ENCODE peak calls at places on chromosomes 6 and 20, in eight cellular contexts. E, Z, L, J, Y, S, H and M are unnamed samples.
A peak's percentile ranks its signal among the peaks of the same experiment; 100 is the strongest.

GRCh38 chr6:164130585-164130984 is 716.1 kb downstream of the QKI start:
- DNase-seq in E (no peak), Z (no peak), L (no peak), J (no peak), Y (no peak), S (no peak), H (no peak), M (no peak)

GRCh38 chr20:51011479-51011878 is 11.4 kb downstream of the KCNG1 start:
- DNase-seq in E (no peak), Z (no peak), L (no peak), J (no peak), Y (no peak), S (no peak), H (no peak), M (no peak)

GRCh38 chr20:15342987-15343639 is 1005.7 kb upstream of the FLRT3 start:
- DNase-seq in E (no peak), Z (no peak), L (no peak), J (no peak), Y (no peak), S (no peak), H (peak; percentile 1), M (no peak)

GRCh38 chr20:63536241-63536977 is 767 bp downstream of the PTK6 start:
- DNase-seq in E (no peak), Z (peak; percentile 16), L (no peak), J (peak; percentile 48), Y (no peak), S (no peak), H (peak; percentile 57), M (no peak)

GRCh38 chr6:4342407-4343137 is 207.2 kb upstream of the ECI2 start:
- DNase-seq in E (no peak), Z (no peak), L (no peak), J (no peak), Y (no peak), S (no peak), H (no peak), M (no peak)

GRCh38 chr20:54474866-54475265 is 527 bp upstream of the DOK5 start:
- DNase-seq in E (no peak), Z (no peak), L (peak; percentile 8), J (no peak), Y (no peak), S (no peak), H (no peak), M (no peak)

GRCh38 chr6:142722010-142722409 is 223.0 kb downstream of the HIVEP2 start:
- DNase-seq in E (no peak), Z (no peak), L (no peak), J (no peak), Y (no peak), S (no peak), H (no peak), M (no peak)

GRCh38 chr6:37985355-37985754 is 165.8 kb downstream of the ZFAND3 start:
- DNase-seq in E (no peak), Z (no peak), L (no peak), J (no peak), Y (no peak), S (no peak), H (no peak), M (no peak)

GRCh38 chr20:3163099-3164042 is 3.7 kb upstream of the FASTKD5 start:
- DNase-seq in E (no peak), Z (no peak), L (no peak), J (no peak), Y (no peak), S (no peak), H (no peak), M (no peak)

GRCh38 chr6:113954653-113955052 is 16.3 kb downstream of the HDAC2 start:
- DNase-seq in E (no peak), Z (no peak), L (no peak), J (no peak), Y (no peak), S (no peak), H (no peak), M (no peak)

GRCh38 chr6:150281767-150282166 is 87.0 kb upstream of the IYD start:
- DNase-seq in E (no peak), Z (no peak), L (no peak), J (no peak), Y (no peak), S (no peak), H (no peak), M (no peak)

GRCh38 chr20:63284544-63284949 is 8.4 kb upstream of the COL20A1 start:
- DNase-seq in E (no peak), Z (no peak), L (no peak), J (no peak), Y (no peak), S (no peak), H (no peak), M (no peak)

GRCh38 chr6:79570802-79571367 is 33.7 kb upstream of the LCA5 start:
- DNase-seq in E (no peak), Z (peak; percentile 59), L (peak; percentile 51), J (no peak), Y (no peak), S (peak; percentile 38), H (peak; percentile 54), M (peak; percentile 5)

GRCh38 chr6:30130887-30131862 is 4.8 kb upstream of the TRIM40 start:
- DNase-seq in E (peak; percentile 53), Z (peak; percentile 81), L (peak; percentile 85), J (peak; percentile 68), Y (peak; percentile 70), S (peak; percentile 74), H (peak; percentile 81), M (peak; percentile 74)

GRCh38 chr6:158870418-158870957 is 51.3 kb upstream of the EZR start:
- DNase-seq in E (no peak), Z (no peak), L (no peak), J (no peak), Y (no peak), S (no peak), H (no peak), M (no peak)

GRCh38 chr6:157996201-157996712 is 14.6 kb downstream of the SYNJ2 start:
- DNase-seq in E (no peak), Z (no peak), L (no peak), J (no peak), Y (no peak), S (no peak), H (no peak), M (no peak)

GRCh38 chr6:100229512-100229911 is 235.2 kb downstream of the SIM1 start:
- DNase-seq in E (no peak), Z (no peak), L (no peak), J (no peak), Y (no peak), S (no peak), H (no peak), M (no peak)

GRCh38 chr6:6724319-6725119 is 136.0 kb downstream of the LY86 start:
- DNase-seq in E (peak; percentile 48), Z (peak; percentile 77), L (peak; percentile 84), J (peak; percentile 59), Y (no peak), S (peak; percentile 63), H (peak; percentile 80), M (peak; percentile 38)

GRCh38 chr6:71335544-71335943 is 46.9 kb downstream of the OGFRL1 start:
- DNase-seq in E (no peak), Z (no peak), L (no peak), J (no peak), Y (no peak), S (no peak), H (no peak), M (no peak)

GRCh38 chr6:33453361-33454008 is 891 bp upstream of the ZBTB9 start:
- DNase-seq in E (no peak), Z (peak; percentile 27), L (peak; percentile 44), J (no peak), Y (no peak), S (no peak), H (peak; percentile 8), M (no peak)

GRCh38 chr6:87742106-87742505 is 40.1 kb upstream of the AKIRIN2 start:
- DNase-seq in E (peak; percentile 12), Z (no peak), L (no peak), J (no peak), Y (no peak), S (no peak), H (no peak), M (peak; percentile 69)

GRCh38 chr6:23027281-23027680 is 457.9 kb downstream of the HDGFL1 start:
- DNase-seq in E (no peak), Z (no peak), L (no peak), J (no peak), Y (peak; percentile 4), S (peak; percentile 79), H (no peak), M (no peak)

GRCh38 chr6:166348305-166348949 is 6.1 kb upstream of the SFT2D1 start:
- DNase-seq in E (no peak), Z (no peak), L (no peak), J (no peak), Y (no peak), S (no peak), H (no peak), M (no peak)

GRCh38 chr6:156780117-156780641 is 3.0 kb downstream of the ARID1B start:
- DNase-seq in E (peak; percentile 22), Z (peak; percentile 97), L (peak; percentile 73), J (peak; percentile 95), Y (peak; percentile 26), S (peak; percentile 81), H (peak; percentile 94), M (peak; percentile 63)

GRCh38 chr6:112563368-112563767 is 216.2 kb downstream of the RFPL4B start:
- DNase-seq in E (no peak), Z (peak; percentile 85), L (no peak), J (peak; percentile 65), Y (no peak), S (no peak), H (no peak), M (no peak)

GRCh38 chr20:13267231-13267630 is 46.2 kb downstream of the ISM1 start:
- DNase-seq in E (no peak), Z (no peak), L (no peak), J (no peak), Y (no peak), S (no peak), H (no peak), M (no peak)

GRCh38 chr6:137206562-137206961 is 12.6 kb downstream of the IFNGR1 start:
- DNase-seq in E (no peak), Z (no peak), L (no peak), J (no peak), Y (no peak), S (no peak), H (no peak), M (no peak)

GRCh38 chr20:31666258-31667042 is 28.7 kb downstream of the COX4I2 start:
- DNase-seq in E (peak; percentile 11), Z (no peak), L (no peak), J (no peak), Y (no peak), S (peak; percentile 39), H (peak; percentile 65), M (peak; percentile 21)

GRCh38 chr20:46572181-46572580 is 21.7 kb upstream of the OCSTAMP start:
- DNase-seq in E (no peak), Z (no peak), L (no peak), J (no peak), Y (no peak), S (peak; percentile 96), H (no peak), M (no peak)

GRCh38 chr20:52446421-52447231 is 255.0 kb upstream of the ZFP64 start:
- DNase-seq in E (no peak), Z (peak; percentile 80), L (no peak), J (peak; percentile 12), Y (no peak), S (no peak), H (no peak), M (no peak)